ENCODE peak calls at places on chromosomes 7 and 10, in four cellular contexts. C, G, D and Y are unnamed samples.

GRCh38 chr10:75887981-75888380 is 456.6 kb downstream of the LRMDA start:
- DNase-seq in G (no peak), C (no peak), D (no peak), Y (no peak)

GRCh38 chr10:76717141-76717540 is 920.5 kb downstream of the KCNMA1 start:
- DNase-seq in D (peak; percentile 88), G (no peak), C (no peak), Y (no peak)

GRCh38 chr7:120997902-120998301 is 9.4 kb downstream of the CPED1 start:
- DNase-seq in C (no peak), G (no peak), D (no peak), Y (no peak)

GRCh38 chr7:104963378-104963990 is 50.5 kb upstream of the KMT2E start:
- DNase-seq in C (no peak), G (no peak), D (no peak), Y (no peak)

GRCh38 chr7:13308423-13308822 is 621.0 kb downstream of the ARL4A start:
- DNase-seq in C (no peak), G (no peak), D (no peak), Y (no peak)

GRCh38 chr7:151167197-151167911 is at the start of gene GBX1:
- DNase-seq in G (no peak), C (no peak), D (peak; percentile 25), Y (no peak)

GRCh38 chr10:123270221-123270620 is 116.0 kb downstream of the BUB3 start:
- DNase-seq in G (no peak), C (no peak), D (peak; percentile 97), Y (no peak)

GRCh38 chr7:1229956-1230355 is 2.7 kb upstream of the UNCX start:
- DNase-seq in G (no peak), C (no peak), D (no peak), Y (no peak)

GRCh38 chr7:27183682-27184341 is 1.2 kb downstream of the HOXA11 start:
- DNase-seq in G (peak; percentile 67), C (no peak), D (no peak), Y (no peak)

GRCh38 chr7:105805619-105806018 is 70.8 kb downstream of the ATXN7L1 start:
- DNase-seq in G (no peak), D (peak; percentile 27), C (no peak), Y (no peak)

GRCh38 chr7:2542011-2542923 is 13.1 kb downstream of the BRAT1 start:
- DNase-seq in D (no peak), C (no peak), G (no peak), Y (no peak)

GRCh38 chr7:76338298-76339084 is 20.3 kb downstream of the YWHAG start:
- DNase-seq in G (no peak), D (peak; percentile 53), C (no peak), Y (no peak)

GRCh38 chr7:87216701-87217508 is 2.6 kb downstream of the TMEM243 start:
- DNase-seq in C (no peak), D (no peak), G (no peak), Y (no peak)

GRCh38 chr7:36871355-36871738 is 147.1 kb upstream of the AOAH start:
- DNase-seq in D (no peak), C (no peak), G (no peak), Y (no peak)

GRCh38 chr7:138961159-138961558 is 20.0 kb downstream of the KIAA1549 start:
- DNase-seq in D (no peak), C (no peak), G (no peak), Y (no peak)

GRCh38 chr10:28135258-28135657 is 136.4 kb upstream of the ODAD2 start:
- DNase-seq in G (no peak), C (no peak), D (no peak), Y (no peak)

GRCh38 chr7:40545739-40546138 is 410.9 kb downstream of the SUGCT start:
- DNase-seq in C (no peak), D (no peak), G (no peak), Y (no peak)
- TF ChIP-seq CTCF in C (no peak), D (no peak), G (no peak), Y (no peak)

GRCh38 chr7:91169819-91170218 is 94.4 kb upstream of the FZD1 start:
- DNase-seq in G (no peak), C (no peak), D (peak; percentile 42), Y (no peak)
- H3K4me1 ChIP-seq in G (no peaks in the 10 kb centered on the region), C (no peaks in the 10 kb centered on the region), D (peaks cover 12% of the 10 kb centered on the region), Y (peaks cover 8% of the 10 kb centered on the region)

DNA sequence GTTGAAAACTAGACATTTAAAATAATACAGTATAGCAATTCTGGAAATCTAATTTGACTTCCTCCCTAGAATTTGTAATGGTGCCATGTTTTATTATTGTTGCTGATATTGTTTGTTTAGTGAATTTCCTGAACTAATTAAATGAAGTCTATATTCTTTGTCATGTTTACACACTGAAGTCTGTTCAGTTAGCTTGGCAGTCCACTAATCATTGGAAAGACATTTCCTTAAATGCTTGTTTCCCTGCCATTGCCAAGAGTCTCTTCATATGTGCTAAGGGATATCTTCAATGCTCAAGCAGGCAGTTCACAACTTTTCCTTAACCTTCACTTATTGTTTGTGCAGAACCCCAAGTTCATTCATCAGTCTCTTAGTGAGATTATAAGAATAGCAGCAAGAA is 755.3 kb downstream of the INHBA start:
- DNase-seq in C (no peak), D (no peak), G (no peak), Y (no peak)
- TF ChIP-seq CTCF in C (no peak), D (no peak), G (no peak), Y (no peak)

DNA sequence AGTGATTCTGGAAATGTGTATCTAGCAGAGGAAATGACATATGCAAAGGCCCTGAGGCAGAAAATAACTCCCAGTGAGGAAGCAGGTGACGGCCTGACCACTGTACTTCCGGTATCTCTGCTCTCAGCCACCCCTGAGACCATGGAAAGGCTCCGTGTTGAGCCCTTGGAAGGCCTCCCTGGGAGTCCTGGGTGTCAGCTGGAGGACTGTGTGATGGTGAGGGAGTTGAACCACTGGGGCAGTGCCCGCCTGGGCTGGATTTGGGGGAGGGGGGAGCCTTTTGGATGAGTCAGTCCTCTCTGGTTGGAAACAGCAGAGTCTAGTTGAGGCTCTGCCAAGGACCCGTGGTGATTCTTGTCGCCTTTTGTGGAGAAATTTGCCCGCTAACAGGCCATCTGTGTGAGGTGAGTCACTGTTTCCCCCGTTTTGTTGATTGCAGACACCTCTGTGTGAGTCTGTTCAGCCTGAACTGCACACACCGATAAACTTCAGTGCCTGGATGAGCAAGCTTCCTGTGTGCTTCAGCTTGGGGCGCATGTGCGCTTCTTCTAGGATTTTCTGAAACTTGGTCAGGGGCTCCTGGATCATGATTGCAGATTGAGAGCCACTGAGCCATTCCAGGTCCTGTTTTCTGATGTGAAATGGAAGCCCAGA is 98.6 kb downstream of the GRK5 start:
- DNase-seq in D (peak; percentile 99), C (peak; percentile 70), G (no peak), Y (no peak)
- H3K4me1 ChIP-seq in D (peaks cover 16% of the 10 kb centered on the region), C (no peaks in the 10 kb centered on the region), G (peaks cover 19% of the 10 kb centered on the region), Y (peaks cover 52% of the 10 kb centered on the region)

DNA sequence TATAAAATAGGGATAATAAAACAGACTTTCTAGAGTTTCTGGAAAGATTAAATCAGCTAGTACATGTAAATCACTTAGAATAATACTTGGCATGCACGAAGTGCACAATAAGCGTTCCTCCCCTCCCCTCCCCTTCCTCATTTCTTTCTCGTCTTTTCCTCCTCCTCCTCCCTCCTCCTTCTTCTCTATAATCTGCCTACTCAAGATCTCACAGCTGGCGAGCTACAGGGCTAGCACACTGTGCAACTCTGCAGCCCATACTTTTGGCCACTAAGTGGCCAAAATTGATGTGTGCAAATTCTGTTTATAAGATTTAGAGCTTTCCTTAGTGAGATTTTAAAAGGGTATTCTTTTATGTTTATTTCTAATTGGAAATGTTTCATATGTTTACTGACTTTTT is 565.3 kb downstream of the PHTF2 start:
- DNase-seq in D (no peak), G (no peak), C (no peak), Y (no peak)
- TF ChIP-seq CTCF in D (peak; percentile 7), G (no peak), C (no peak), Y (no peak)

GRCh38 chr7:47458057-47458456 is 123.9 kb downstream of the TNS3 start:
- DNase-seq in C (peak; percentile 90), D (peak; percentile 93), G (no peak), Y (no peak)
- H3K4me1 ChIP-seq in C (peaks cover 38% of the 10 kb centered on the region), D (peaks cover 47% of the 10 kb centered on the region), G (peaks cover 44% of the 10 kb centered on the region), Y (peaks cover 47% of the 10 kb centered on the region)

GRCh38 chr7:78090616-78091015 is 292.0 kb downstream of the PHTF2 start:
- DNase-seq in G (no peak), C (no peak), D (no peak), Y (no peak)
- TF ChIP-seq CTCF in G (no peak), C (no peak), D (no peak), Y (no peak)

DNA sequence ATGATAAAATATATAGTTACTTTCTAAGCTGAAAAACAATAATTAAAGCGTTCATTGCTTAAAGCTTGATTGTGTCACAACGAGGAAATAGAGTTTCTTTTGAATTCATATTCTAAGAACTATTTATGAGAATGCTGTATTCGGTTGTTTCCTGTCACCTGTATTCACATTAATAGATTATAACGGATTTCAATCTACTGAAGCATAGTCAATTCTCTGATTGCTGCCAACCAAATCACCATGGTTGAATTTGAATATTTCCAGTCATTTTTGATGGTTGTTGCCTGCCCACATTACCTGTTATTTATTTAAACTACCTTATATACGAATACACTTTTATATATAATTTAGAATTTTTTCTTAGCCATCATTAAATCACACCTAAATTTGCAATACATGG is 22.0 kb downstream of the IL2RA start:
- DNase-seq in C (no peak), G (no peak), D (no peak), Y (no peak)
- H3K4me1 ChIP-seq in C (no peaks in the 10 kb centered on the region), G (no peaks in the 10 kb centered on the region), D (no peaks in the 10 kb centered on the region), Y (no peaks in the 10 kb centered on the region)

GRCh38 chr7:134458341-134458805 is 527 bp downstream of the AKR1B1 start:
- DNase-seq in G (no peak), D (peak; percentile 46), C (peak; percentile 62), Y (no peak)
- TF ChIP-seq CTCF in G (no peak), D (no peak), C (no peak), Y (peak; percentile 0)

DNA sequence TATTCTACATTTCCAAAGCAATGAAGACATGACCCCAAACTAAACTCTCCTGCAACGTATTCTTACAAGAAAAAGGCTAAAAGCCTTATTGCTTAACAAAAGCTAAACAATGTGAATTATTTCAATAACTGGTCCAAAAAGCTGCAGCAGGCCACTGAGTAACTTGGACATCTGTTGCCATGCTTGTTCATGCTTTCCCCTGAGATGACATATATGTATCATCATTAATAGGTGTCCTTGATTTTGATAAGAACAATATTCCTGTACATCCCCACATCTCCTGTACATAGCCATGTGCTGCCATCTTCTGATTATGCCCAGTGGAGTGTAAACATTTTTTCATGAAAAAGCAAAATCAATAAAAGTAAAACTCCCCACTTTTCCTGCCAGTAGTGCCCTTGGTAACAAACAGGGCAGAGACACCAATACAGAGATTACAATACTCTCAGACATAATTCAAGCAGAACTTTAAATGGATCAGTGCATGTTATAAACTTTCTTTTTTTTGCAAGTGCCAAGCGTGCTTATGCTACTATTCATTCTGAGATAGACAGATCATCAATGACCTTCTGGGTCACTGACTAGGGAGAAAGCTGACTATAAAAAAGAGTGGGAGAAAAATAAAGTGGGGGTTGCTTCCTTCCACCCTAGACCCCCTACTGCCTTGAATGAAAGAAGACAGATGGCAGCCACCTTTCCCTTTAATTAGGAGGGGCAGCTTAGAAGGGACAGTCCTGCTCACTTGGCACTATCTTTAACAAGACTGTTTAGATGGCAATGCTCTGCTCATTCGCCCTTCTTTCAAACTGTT is 205.5 kb upstream of the KLF14 start:
- DNase-seq in D (peak; percentile 60), G (no peak), C (no peak), Y (no peak)
- H3K4me1 ChIP-seq in D (peaks cover 16% of the 10 kb centered on the region), G (peaks cover 48% of the 10 kb centered on the region), C (peaks cover 44% of the 10 kb centered on the region), Y (peaks cover 85% of the 10 kb centered on the region)